ENCODE peak calls at places on chromosomes 12 and 14, in ten cellular contexts. D is Panc1, K is HCT116, Z is stomach, C is K562, N is GM23338, H is sigmoid colon, X is GM12878, G is SK-N-SH, J is HL-60. E is an unnamed sample.

GRCh38 chr12:82687020-82687951 is 580 bp downstream of the TMTC2 start:
- DNase-seq in D (no peak), K (peak), Z (peak), C (no peak), N (peak), H (peak), X (no peak), G (no peak), J (peak), E (no peak)

GRCh38 chr12:15701212-15701611 is 88.0 kb downstream of the EPS8 start:
- DNase-seq in D (no peak), K (no peak), Z (no peak), C (no peak), N (no peak), H (no peak), X (no peak), G (no peak), J (no peak), E (no peak)

GRCh38 chr12:110373025-110373876 is 30.3 kb downstream of the ANAPC7 start:
- DNase-seq in D (no peak), K (no peak), Z (no peak), C (no peak), N (no peak), H (peak), X (no peak), G (no peak), J (no peak), E (no peak)

GRCh38 chr14:24145219-24145618 is 1.2 kb downstream of the PSME2 start:
- DNase-seq in D (no peak), K (no peak), Z (no peak), C (no peak), N (no peak), H (no peak), X (no peak), G (no peak), J (no peak), E (no peak)

GRCh38 chr14:22598896-22599244 is 770 bp downstream of the ABHD4 start:
- DNase-seq in D (no peak), K (peak), Z (peak), C (peak), N (peak), H (no peak), X (no peak), G (no peak), J (no peak), E (no peak)

GRCh38 chr14:91482278-91483023 is 27.7 kb downstream of the PPP4R3A start:
- DNase-seq in D (no peak), K (no peak), Z (no peak), C (no peak), N (no peak), H (no peak), X (no peak), G (no peak), J (peak), E (no peak)

GRCh38 chr14:32047791-32048190 is 29.3 kb upstream of the ARHGAP5 start:
- DNase-seq in D (no peak), K (no peak), Z (no peak), C (no peak), N (no peak), H (no peak), X (no peak), G (no peak), J (no peak), E (no peak)

GRCh38 chr12:56900583-56900982 is 33.6 kb downstream of the SDR9C7 start:
- DNase-seq in D (peak), K (peak), Z (no peak), C (peak), N (no peak), H (no peak), X (no peak), G (no peak), J (no peak), E (peak)

GRCh38 chr12:77995436-77996167 is 164.9 kb downstream of the NAV3 start:
- DNase-seq in D (peak), K (peak), Z (no peak), C (no peak), N (no peak), H (no peak), X (peak), G (no peak), J (no peak), E (no peak)

GRCh38 chr12:64877363-64878004 is 53.0 kb downstream of the TBC1D30 start:
- DNase-seq in D (no peak), K (no peak), Z (no peak), C (no peak), N (no peak), H (no peak), X (peak), G (no peak), J (no peak), E (peak)

GRCh38 chr12:92118826-92119536 is 26.7 kb downstream of the BTG1 start:
- DNase-seq in D (no peak), K (no peak), Z (no peak), C (no peak), N (no peak), H (no peak), X (no peak), G (no peak), J (no peak), E (no peak)

GRCh38 chr12:2082321-2082720 is 29.5 kb downstream of the CACNA1C start:
- DNase-seq in D (no peak), K (no peak), Z (no peak), C (no peak), N (peak), H (no peak), X (no peak), G (no peak), J (no peak), E (no peak)

GRCh38 chr14:78697341-78697740 is 527.2 kb downstream of the NRXN3 start:
- DNase-seq in D (peak), K (peak), Z (no peak), C (no peak), N (peak), H (no peak), X (no peak), G (peak), J (no peak), E (no peak)

GRCh38 chr14:93587330-93587729 is 156.6 kb downstream of the UNC79 start:
- DNase-seq in D (no peak), K (no peak), Z (no peak), C (no peak), N (no peak), H (no peak), X (no peak), G (no peak), J (no peak), E (no peak)

DNA sequence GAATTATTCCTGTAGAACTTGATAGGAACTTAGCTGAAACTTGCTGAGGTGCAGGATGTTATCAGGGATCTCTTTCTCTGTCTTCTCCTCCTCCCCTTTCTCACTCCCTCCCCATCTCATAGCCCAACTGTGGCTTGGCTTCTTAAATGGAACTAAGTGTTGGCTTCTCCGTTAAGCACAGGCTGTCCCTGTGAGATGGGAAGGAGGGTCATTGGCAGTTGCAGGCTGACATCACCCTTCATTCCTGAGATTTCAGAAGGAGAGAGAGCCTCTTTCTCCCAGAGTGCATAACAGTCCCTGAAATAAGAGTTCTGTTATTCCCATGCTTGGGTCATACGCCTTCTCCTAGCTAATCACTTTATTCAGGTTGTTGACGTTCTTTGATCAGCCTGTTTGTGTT is 162.0 kb downstream of the UNC79 start:
- DNase-seq in D (no peak), K (no peak), Z (no peak), C (no peak), N (peak), H (no peak), X (no peak), G (no peak), J (no peak), E (peak)
- TF ChIP-seq POLR2AphosphoS5 in D (no peak), K (no peak), Z (no peak), C (no peak), N (no peak), H (peak), X (no peak), G (no peak), J (no peak), E (no peak)

GRCh38 chr14:67928375-67928774 is 108.8 kb downstream of the RAD51B start:
- DNase-seq in D (no peak), K (no peak), Z (no peak), C (no peak), N (peak), H (no peak), X (no peak), G (no peak), J (no peak), E (no peak)
- TF ChIP-seq POLR2AphosphoS5 in D (no peak), K (no peak), Z (no peak), C (no peak), N (no peak), H (no peak), X (no peak), G (no peak), J (no peak), E (no peak)

GRCh38 chr12:49189731-49190314 is 943 bp upstream of the TUBA1A start:
- DNase-seq in D (no peak), K (no peak), Z (no peak), C (no peak), N (no peak), H (no peak), X (no peak), G (no peak), J (no peak), E (no peak)

GRCh38 chr12:49188916-49189367 is at the start of gene TUBA1A:
- DNase-seq in D (peak), K (peak), Z (peak), C (peak), N (peak), H (peak), X (peak), G (peak), J (peak), E (peak)

GRCh38 chr12:49190317-49190716 is 1.4 kb upstream of the TUBA1A start:
- DNase-seq in D (no peak), K (no peak), Z (no peak), C (no peak), N (peak), H (no peak), X (no peak), G (peak), J (no peak), E (no peak)

GRCh38 chr12:49187184-49187583 is 1.7 kb downstream of the TUBA1A start:
- DNase-seq in D (no peak), K (no peak), Z (no peak), C (no peak), N (no peak), H (peak), X (no peak), G (peak), J (no peak), E (peak)

DNA sequence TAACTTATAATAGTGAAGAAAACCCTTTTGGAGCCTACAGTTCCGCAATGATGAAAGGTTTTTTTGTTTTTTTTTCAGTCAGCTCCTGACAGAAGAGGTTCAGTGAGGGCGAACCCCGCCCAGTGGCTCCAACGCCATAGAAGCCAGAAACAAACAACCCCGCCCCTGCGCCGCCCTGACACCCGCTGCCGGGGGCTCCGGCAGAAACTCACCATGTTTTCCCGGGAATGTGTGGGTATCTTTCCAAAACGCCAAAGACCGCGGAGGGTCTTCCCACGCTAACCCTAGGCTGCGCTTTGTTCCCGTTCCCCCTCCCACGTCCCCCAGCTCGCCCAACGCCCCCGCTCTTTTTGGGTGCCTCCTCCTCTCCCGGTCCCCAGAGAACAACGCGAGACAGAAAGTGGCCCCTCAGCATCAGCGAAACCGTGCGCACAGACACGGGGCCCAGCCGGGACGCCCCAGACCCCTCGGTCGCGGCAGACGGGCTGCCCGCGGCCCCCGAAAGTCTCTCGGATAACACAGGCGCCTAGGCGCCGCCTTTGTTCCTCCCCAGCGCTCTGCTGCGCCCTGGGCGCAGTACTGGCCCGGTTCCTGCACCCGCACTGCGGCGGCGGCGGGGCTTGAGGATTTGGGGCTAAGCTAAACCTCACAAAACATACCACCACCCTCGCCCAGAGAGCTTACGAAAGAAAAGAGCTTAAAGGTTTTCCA is 520 bp downstream of the TUBA1A start:
- DNase-seq in D (peak), K (peak), Z (peak), C (peak), N (peak), H (peak), X (no peak), G (peak), J (peak), E (peak)
- TF ChIP-seq POLR2AphosphoS5 in D (no peak), K (no peak), Z (peak), C (no peak), N (no peak), H (peak), X (no peak), G (peak), J (no peak), E (peak)

GRCh38 chr12:10672231-10672868 is 1.5 kb downstream of the STYK1 start:
- DNase-seq in D (no peak), K (no peak), Z (peak), C (no peak), N (peak), H (no peak), X (no peak), G (no peak), J (no peak), E (no peak)

GRCh38 chr12:10668526-10668925 is 5.3 kb downstream of the STYK1 start:
- DNase-seq in D (no peak), K (no peak), Z (no peak), C (no peak), N (no peak), H (no peak), X (no peak), G (no peak), J (no peak), E (no peak)

GRCh38 chr12:10673660-10674384 is at the start of gene STYK1:
- DNase-seq in D (peak), K (peak), Z (peak), C (peak), N (peak), H (no peak), X (peak), G (peak), J (peak), E (no peak)

GRCh38 chr12:10667581-10667980 is 6.3 kb downstream of the STYK1 start:
- DNase-seq in D (no peak), K (no peak), Z (no peak), C (no peak), N (no peak), H (no peak), X (no peak), G (no peak), J (no peak), E (no peak)

GRCh38 chr12:10669533-10669932 is 4.3 kb downstream of the STYK1 start:
- DNase-seq in D (no peak), K (no peak), Z (no peak), C (no peak), N (no peak), H (no peak), X (no peak), G (no peak), J (no peak), E (no peak)
- TF ChIP-seq POLR2AphosphoS5 in D (no peak), K (no peak), Z (no peak), C (no peak), N (no peak), H (no peak), X (no peak), G (no peak), J (no peak), E (no peak)